ENCODE peak calls at places on chromosomes 12 and 14, in seven cellular contexts. One of them, this sample, is unnamed.

GRCh38 chr12:48681416-48681737 is 661 bp downstream of the KANSL2 start:
- DNase-seq in heart left ventricle: no peak
- DNase-seq in suprapubic skin: no peak
- DNase-seq in A549: peak
- DNase-seq in transverse colon: no peak
- DNase-seq in NB4: peak
- DNase-seq in GM12892: peak
- DNase-seq in this sample: no peak

GRCh38 chr12:50053583-50053982 is 3.8 kb upstream of the ASIC1 start:
- DNase-seq in heart left ventricle: no peak
- DNase-seq in suprapubic skin: no peak
- DNase-seq in A549: no peak
- DNase-seq in transverse colon: no peak
- DNase-seq in NB4: peak
- DNase-seq in GM12892: no peak
- DNase-seq in this sample: no peak

GRCh38 chr12:76706099-76706498 is 57.8 kb upstream of the ZDHHC17 start:
- DNase-seq in heart left ventricle: no peak
- DNase-seq in suprapubic skin: no peak
- DNase-seq in A549: no peak
- DNase-seq in transverse colon: no peak
- DNase-seq in NB4: peak
- DNase-seq in GM12892: no peak
- DNase-seq in this sample: no peak

GRCh38 chr12:42410345-42410744 is 84.4 kb downstream of the PPHLN1 start:
- DNase-seq in heart left ventricle: no peak
- DNase-seq in suprapubic skin: no peak
- DNase-seq in A549: no peak
- DNase-seq in transverse colon: no peak
- DNase-seq in NB4: no peak
- DNase-seq in GM12892: no peak
- DNase-seq in this sample: no peak

GRCh38 chr14:75267141-75267601 is 11.5 kb upstream of the FOS start:
- DNase-seq in heart left ventricle: no peak
- DNase-seq in suprapubic skin: peak
- DNase-seq in A549: no peak
- DNase-seq in transverse colon: no peak
- DNase-seq in NB4: no peak
- DNase-seq in GM12892: no peak
- DNase-seq in this sample: no peak

GRCh38 chr12:109266106-109266879 is 42.8 kb downstream of the FOXN4 start:
- DNase-seq in heart left ventricle: no peak
- DNase-seq in suprapubic skin: no peak
- DNase-seq in A549: no peak
- DNase-seq in transverse colon: no peak
- DNase-seq in NB4: no peak
- DNase-seq in GM12892: no peak
- DNase-seq in this sample: no peak

GRCh38 chr12:88650715-88651114 is 70.4 kb upstream of the KITLG start:
- DNase-seq in heart left ventricle: no peak
- DNase-seq in suprapubic skin: no peak
- DNase-seq in A549: no peak
- DNase-seq in transverse colon: no peak
- DNase-seq in NB4: no peak
- DNase-seq in GM12892: no peak
- DNase-seq in this sample: no peak

GRCh38 chr12:76003263-76003640 is 28.3 kb downstream of the PHLDA1 start:
- DNase-seq in heart left ventricle: no peak
- DNase-seq in suprapubic skin: no peak
- DNase-seq in A549: no peak
- DNase-seq in transverse colon: no peak
- DNase-seq in NB4: no peak
- DNase-seq in GM12892: no peak
- DNase-seq in this sample: no peak

GRCh38 chr14:100895411-100895810 is 8.1 kb downstream of the RTL1 start:
- DNase-seq in heart left ventricle: no peak
- DNase-seq in suprapubic skin: no peak
- DNase-seq in A549: no peak
- DNase-seq in transverse colon: no peak
- DNase-seq in NB4: no peak
- DNase-seq in GM12892: no peak
- DNase-seq in this sample: no peak

GRCh38 chr12:32896438-32897275 is at the start of gene PKP2:
- DNase-seq in heart left ventricle: peak
- DNase-seq in suprapubic skin: no peak
- DNase-seq in A549: peak
- DNase-seq in transverse colon: peak
- DNase-seq in NB4: no peak
- DNase-seq in GM12892: peak
- DNase-seq in this sample: peak

GRCh38 chr12:106288510-106289195 is 13.9 kb upstream of the TCP11L2 start:
- DNase-seq in heart left ventricle: no peak
- DNase-seq in suprapubic skin: no peak
- DNase-seq in A549: peak
- DNase-seq in transverse colon: no peak
- DNase-seq in NB4: peak
- DNase-seq in GM12892: no peak
- DNase-seq in this sample: no peak

GRCh38 chr14:98868846-98869245 is 403.2 kb downstream of the BCL11B start:
- DNase-seq in heart left ventricle: no peak
- DNase-seq in suprapubic skin: peak
- DNase-seq in A549: no peak
- DNase-seq in transverse colon: no peak
- DNase-seq in NB4: no peak
- DNase-seq in GM12892: no peak
- DNase-seq in this sample: no peak

GRCh38 chr12:88052686-88053085 is 23.5 kb upstream of the C12orf50 start:
- DNase-seq in heart left ventricle: no peak
- DNase-seq in suprapubic skin: no peak
- DNase-seq in A549: no peak
- DNase-seq in transverse colon: peak
- DNase-seq in NB4: peak
- DNase-seq in GM12892: no peak
- DNase-seq in this sample: peak

GRCh38 chr14:105993814-105994213 is 467.4 kb downstream of the TMEM121 start:
- DNase-seq in heart left ventricle: no peak
- DNase-seq in suprapubic skin: no peak
- DNase-seq in A549: no peak
- DNase-seq in transverse colon: no peak
- DNase-seq in NB4: no peak
- DNase-seq in GM12892: no peak
- DNase-seq in this sample: no peak

GRCh38 chr12:20220339-20220738 is 148.0 kb upstream of the PDE3A start:
- DNase-seq in heart left ventricle: no peak
- DNase-seq in suprapubic skin: no peak
- DNase-seq in A549: no peak
- DNase-seq in transverse colon: no peak
- DNase-seq in NB4: peak
- DNase-seq in GM12892: no peak
- DNase-seq in this sample: no peak

GRCh38 chr14:73008501-73008900 is 18.4 kb downstream of the ZFYVE1 start:
- DNase-seq in heart left ventricle: no peak
- DNase-seq in suprapubic skin: no peak
- DNase-seq in A549: no peak
- DNase-seq in transverse colon: no peak
- DNase-seq in NB4: no peak
- DNase-seq in GM12892: no peak
- DNase-seq in this sample: no peak

GRCh38 chr14:25887251-25887908 is 710.5 kb downstream of the NOVA1 start:
- DNase-seq in heart left ventricle: no peak
- DNase-seq in suprapubic skin: no peak
- DNase-seq in A549: no peak
- DNase-seq in transverse colon: no peak
- DNase-seq in NB4: no peak
- DNase-seq in GM12892: no peak
- DNase-seq in this sample: no peak

GRCh38 chr12:28966049-28966778 is 182.9 kb upstream of the FAR2 start:
- DNase-seq in heart left ventricle: no peak
- DNase-seq in suprapubic skin: no peak
- DNase-seq in A549: no peak
- DNase-seq in transverse colon: peak
- DNase-seq in NB4: no peak
- DNase-seq in GM12892: no peak
- DNase-seq in this sample: peak

GRCh38 chr14:49861581-49861922 is 9.0 kb upstream of the NEMF start:
- DNase-seq in heart left ventricle: peak
- DNase-seq in suprapubic skin: peak
- DNase-seq in A549: peak
- DNase-seq in transverse colon: peak
- DNase-seq in NB4: peak
- DNase-seq in GM12892: no peak
- DNase-seq in this sample: peak
- TF ChIP-seq POLR2A in heart left ventricle: no peak
- TF ChIP-seq POLR2A in suprapubic skin: no peak
- TF ChIP-seq POLR2A in A549: peak
- TF ChIP-seq POLR2A in transverse colon: no peak
- TF ChIP-seq POLR2A in NB4: peak
- TF ChIP-seq POLR2A in GM12892: peak
- TF ChIP-seq POLR2A in this sample: no peak

GRCh38 chr12:6458281-6459003 is 6.6 kb downstream of the TAPBPL start:
- DNase-seq in heart left ventricle: no peak
- DNase-seq in suprapubic skin: no peak
- DNase-seq in A549: no peak
- DNase-seq in transverse colon: no peak
- DNase-seq in NB4: no peak
- DNase-seq in GM12892: no peak
- DNase-seq in this sample: no peak
- TF ChIP-seq POLR2A in heart left ventricle: no peak
- TF ChIP-seq POLR2A in suprapubic skin: no peak
- TF ChIP-seq POLR2A in A549: no peak
- TF ChIP-seq POLR2A in transverse colon: no peak
- TF ChIP-seq POLR2A in NB4: no peak
- TF ChIP-seq POLR2A in GM12892: peak
- TF ChIP-seq POLR2A in this sample: no peak

DNA sequence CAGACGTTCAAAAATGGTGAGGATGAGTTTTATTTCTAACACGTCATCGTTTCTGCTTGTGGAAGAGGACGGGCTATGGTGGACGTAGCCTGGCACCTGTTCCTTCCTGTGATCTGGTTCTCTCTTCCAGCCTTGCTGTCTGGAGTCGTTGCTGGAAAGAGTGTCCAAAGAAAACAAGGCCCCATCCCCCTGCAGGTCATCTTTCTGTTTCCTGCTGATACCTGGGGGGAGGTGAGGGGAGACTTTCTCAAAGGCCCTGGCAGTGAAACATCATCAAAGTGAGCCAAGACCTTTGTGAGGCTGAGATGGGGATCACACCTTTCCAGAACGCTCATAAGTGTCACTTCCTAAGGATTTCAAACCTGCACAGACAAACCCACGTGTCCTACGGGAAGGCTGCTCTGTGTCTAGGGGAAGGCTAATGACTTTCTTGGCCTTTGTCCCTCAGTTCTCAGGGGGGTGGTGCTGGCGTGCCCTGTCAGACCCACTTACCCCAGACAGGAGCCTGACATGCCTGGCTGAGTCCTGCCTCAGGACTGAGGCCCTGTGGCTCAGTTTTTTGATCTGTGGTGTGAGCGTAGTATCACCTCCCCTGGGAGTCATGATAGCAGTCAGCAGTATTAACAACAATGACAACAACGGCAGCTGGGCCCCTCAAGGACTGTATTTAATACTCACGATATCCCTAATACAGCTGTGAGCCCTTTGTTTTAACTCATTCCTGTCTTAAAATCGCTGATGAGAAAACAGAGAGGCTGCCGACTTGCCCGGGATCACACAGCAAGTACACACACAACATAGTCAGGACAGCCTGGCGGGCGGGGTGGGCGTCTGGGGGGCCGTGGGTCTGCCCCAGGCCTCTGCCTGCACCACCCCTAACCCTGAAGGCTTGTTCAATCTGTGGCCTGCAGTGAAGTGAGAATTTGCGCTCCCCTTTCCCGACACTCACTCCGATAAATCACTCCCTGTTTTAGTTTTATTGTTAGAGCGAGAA is 235.3 kb downstream of the SLC41A2 start:
- DNase-seq in heart left ventricle: no peak
- DNase-seq in suprapubic skin: no peak
- DNase-seq in A549: no peak
- DNase-seq in transverse colon: no peak
- DNase-seq in NB4: no peak
- DNase-seq in GM12892: no peak
- DNase-seq in this sample: peak
- TF ChIP-seq POLR2A in heart left ventricle: no peak
- TF ChIP-seq POLR2A in suprapubic skin: no peak
- TF ChIP-seq POLR2A in A549: no peak
- TF ChIP-seq POLR2A in transverse colon: no peak
- TF ChIP-seq POLR2A in NB4: no peak
- TF ChIP-seq POLR2A in GM12892: no peak
- TF ChIP-seq POLR2A in this sample: no peak

GRCh38 chr14:96363751-96364336 is 518 bp downstream of the GSKIP start:
- DNase-seq in heart left ventricle: peak
- DNase-seq in suprapubic skin: no peak
- DNase-seq in A549: peak
- DNase-seq in transverse colon: peak
- DNase-seq in NB4: peak
- DNase-seq in GM12892: peak
- DNase-seq in this sample: peak

GRCh38 chr14:96362071-96362964 is 823 bp downstream of the ATG2B start:
- DNase-seq in heart left ventricle: peak
- DNase-seq in suprapubic skin: no peak
- DNase-seq in A549: peak
- DNase-seq in transverse colon: peak
- DNase-seq in NB4: peak
- DNase-seq in GM12892: peak
- DNase-seq in this sample: peak

GRCh38 chr14:96364911-96365310 is 1.6 kb downstream of the GSKIP start:
- DNase-seq in heart left ventricle: no peak
- DNase-seq in suprapubic skin: no peak
- DNase-seq in A549: no peak
- DNase-seq in transverse colon: no peak
- DNase-seq in NB4: no peak
- DNase-seq in GM12892: no peak
- DNase-seq in this sample: no peak

GRCh38 chr14:96359959-96360358 is 3.2 kb downstream of the ATG2B start:
- DNase-seq in heart left ventricle: no peak
- DNase-seq in suprapubic skin: no peak
- DNase-seq in A549: no peak
- DNase-seq in transverse colon: no peak
- DNase-seq in NB4: no peak
- DNase-seq in GM12892: no peak
- DNase-seq in this sample: no peak

DNA sequence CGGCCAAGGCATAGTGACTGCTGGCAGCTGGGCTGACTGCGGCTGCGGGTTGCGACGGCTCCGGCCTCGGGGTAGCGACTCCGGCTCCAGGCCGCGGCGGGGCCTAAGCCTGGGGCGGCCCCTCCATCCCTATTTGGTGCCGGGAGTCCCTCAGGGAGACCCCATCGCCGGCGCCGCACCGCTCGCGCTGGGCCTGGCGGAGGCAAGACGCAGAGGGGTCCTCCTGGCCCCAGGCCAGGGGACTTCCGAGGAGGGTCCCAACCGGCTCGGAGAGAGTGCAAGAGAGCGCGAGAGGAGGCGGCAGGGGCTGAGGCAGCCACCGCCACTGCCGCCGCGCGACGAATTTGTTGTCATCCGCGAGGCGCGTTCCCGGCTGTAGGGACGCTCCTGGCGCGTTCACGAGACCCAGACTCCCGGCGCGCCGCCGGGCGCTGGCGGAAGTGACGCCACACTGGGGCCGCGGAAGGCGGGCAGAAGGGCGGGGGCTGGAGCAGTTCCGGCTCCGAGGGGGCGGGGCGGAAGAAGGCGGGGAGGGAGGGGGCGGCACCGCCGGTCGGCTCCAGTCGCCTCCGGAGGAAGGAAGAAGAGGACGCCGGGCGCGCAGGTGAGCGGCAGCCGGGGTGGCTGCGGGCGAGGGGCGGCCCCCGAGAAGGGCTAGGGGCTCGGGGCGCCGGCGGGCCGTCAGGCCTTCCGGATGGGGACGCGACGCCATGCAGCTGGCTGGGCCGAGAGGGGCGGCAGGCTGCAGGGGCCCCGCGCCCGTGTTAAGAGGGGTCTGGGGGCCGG is at the start of the genes ATG2B and GSKIP:
- DNase-seq in heart left ventricle: peak
- DNase-seq in suprapubic skin: peak
- DNase-seq in A549: peak
- DNase-seq in transverse colon: peak
- DNase-seq in NB4: peak
- DNase-seq in GM12892: peak
- DNase-seq in this sample: peak
- TF ChIP-seq POLR2A in heart left ventricle: no peak
- TF ChIP-seq POLR2A in suprapubic skin: peak
- TF ChIP-seq POLR2A in A549: peak
- TF ChIP-seq POLR2A in transverse colon: peak
- TF ChIP-seq POLR2A in NB4: peak
- TF ChIP-seq POLR2A in GM12892: peak
- TF ChIP-seq POLR2A in this sample: no peak